ENCODE peak calls at places on chromosome 20, in five cellular contexts. J is astrocyte of the cerebellum; B is breast epithelium; I is stimulated activated CD8-positive, alpha-beta memory T cell treated with anti-CD3 and anti-CD28 coated beads, Interleukin-12 subunit alpha, Interleukin-12 subunit beta, amount 100 ng/mL, for 1 hour; H is T-helper 9 cell. E is an unnamed sample.

GRCh38 chr20:20405619-20406018 is 37.7 kb downstream of the INSM1 start:
- DNase-seq in J (no peak), B (no peak), I (no peak), H (no peak), E (no peak)

GRCh38 chr20:36604952-36605308 is 649 bp upstream of the RAB5IF start:
- DNase-seq in J (no peak), B (no peak), I (peak), H (peak), E (no peak)

GRCh38 chr20:58228484-58229197 is at the start of gene ANKRD60:
- DNase-seq in J (no peak), B (no peak), I (no peak), H (peak), E (no peak)

GRCh38 chr20:57772349-57772964 is 62.6 kb upstream of the PMEPA1 start:
- DNase-seq in J (no peak), B (no peak), I (peak), H (peak), E (peak)

GRCh38 chr20:38197217-38198008 is 32.3 kb upstream of the TGM2 start:
- DNase-seq in J (no peak), B (no peak), I (no peak), H (no peak), E (no peak)

GRCh38 chr20:13279171-13279570 is 58.1 kb downstream of the ISM1 start:
- DNase-seq in J (no peak), B (no peak), I (no peak), H (no peak), E (no peak)

GRCh38 chr20:63517376-63518309 is 2.9 kb upstream of the PPDPF start:
- DNase-seq in J (no peak), B (no peak), I (no peak), H (no peak), E (no peak)

GRCh38 chr20:25048519-25048952 is 9.4 kb downstream of the ACSS1 start:
- DNase-seq in J (no peak), B (no peak), I (no peak), H (no peak), E (no peak)

GRCh38 chr20:35602851-35603495 is 12.7 kb upstream of the SPAG4 start:
- DNase-seq in J (no peak), B (no peak), I (no peak), H (no peak), E (no peak)

GRCh38 chr20:9467995-9468394 is 46.4 kb upstream of the LAMP5 start:
- DNase-seq in J (no peak), B (no peak), I (no peak), H (no peak), E (peak)

GRCh38 chr20:44196278-44196677 is 9.3 kb upstream of the JPH2 start:
- DNase-seq in J (no peak), B (no peak), I (no peak), H (no peak), E (peak)

GRCh38 chr20:25336561-25337422 is 53.8 kb downstream of the ABHD12 start:
- DNase-seq in J (peak), B (no peak), I (no peak), H (no peak), E (peak)

GRCh38 chr20:19024296-19025035 is 188.0 kb upstream of the SLC24A3 start:
- DNase-seq in J (no peak), B (no peak), I (no peak), H (no peak), E (no peak)

GRCh38 chr20:9660236-9660868 is 146.0 kb downstream of the LAMP5 start:
- DNase-seq in J (peak), B (no peak), I (no peak), H (no peak), E (peak)

GRCh38 chr20:51404297-51405060 is 138.0 kb downstream of the NFATC2 start:
- DNase-seq in J (no peak), B (no peak), I (peak), H (peak), E (no peak)

GRCh38 chr20:22560817-22561216 is 23.6 kb downstream of the FOXA2 start:
- DNase-seq in J (no peak), B (no peak), I (no peak), H (no peak), E (no peak)

GRCh38 chr20:51955756-51956155 is 153.4 kb upstream of the SALL4 start:
- DNase-seq in J (peak), B (no peak), I (no peak), H (no peak), E (no peak)

E was measured in PC-3.